ENCODE peak calls at places on chromosome 6, in seven cellular contexts. D, Z, K, H, S, I and Y are unnamed samples.

GRCh38 chr6:46626228-46626909 is 26.2 kb downstream of the CYP39A1 start:
- DNase-seq in D (peak; percentile 27), Z (peak; percentile 21), K (no peak), H (no peak), S (peak; percentile 73), I (peak; percentile 13), Y (no peak)

GRCh38 chr6:158686311-158686710 is 36.5 kb downstream of the SYTL3 start:
- DNase-seq in D (no peak), Z (no peak), K (no peak), H (no peak), S (no peak), I (no peak), Y (no peak)

GRCh38 chr6:139894271-139894670 is 519.8 kb upstream of the CITED2 start:
- DNase-seq in D (no peak), Z (no peak), K (no peak), H (no peak), S (no peak), I (no peak), Y (no peak)

GRCh38 chr6:163965426-163966348 is 551.2 kb downstream of the QKI start:
- DNase-seq in D (peak; percentile 77), Z (no peak), K (no peak), H (no peak), S (no peak), I (no peak), Y (no peak)

GRCh38 chr6:112253505-112253841 is 894 bp downstream of the LAMA4 start:
- DNase-seq in D (no peak), Z (peak; percentile 3), K (no peak), H (no peak), S (peak; percentile 42), I (peak; percentile 17), Y (no peak)

GRCh38 chr6:2480267-2480966 is 235.0 kb upstream of the GMDS start:
- DNase-seq in D (no peak), Z (no peak), K (no peak), H (no peak), S (no peak), I (no peak), Y (no peak)

GRCh38 chr6:57303931-57304681 is 13.3 kb upstream of the PRIM2 start:
- DNase-seq in D (no peak), Z (no peak), K (no peak), H (no peak), S (peak; percentile 38), I (no peak), Y (no peak)

GRCh38 chr6:7479801-7480266 is 61.6 kb upstream of the DSP start:
- DNase-seq in D (peak; percentile 6), Z (peak; percentile 95), K (peak; percentile 50), H (no peak), S (peak; percentile 87), I (no peak), Y (no peak)

DNA sequence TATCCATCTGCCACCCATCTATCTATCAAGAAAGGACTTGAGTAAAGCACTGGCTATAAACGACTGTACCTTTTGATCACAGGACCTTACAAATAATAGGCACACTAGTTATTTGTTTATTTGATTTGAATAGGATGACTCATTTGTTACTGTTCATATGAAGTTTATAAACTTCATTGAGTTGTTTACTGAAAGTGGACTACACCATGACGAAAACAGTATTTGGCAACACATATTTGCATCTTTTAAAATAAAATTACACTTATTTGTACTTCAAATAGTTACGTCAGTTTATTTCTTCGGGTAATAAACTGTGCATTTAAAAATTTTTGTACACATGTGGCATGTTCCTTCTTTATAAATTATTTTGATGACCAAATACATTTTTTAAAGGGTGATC is 133.0 kb downstream of the OGFRL1 start:
- DNase-seq in D (no peak), Z (no peak), K (no peak), H (no peak), S (no peak), I (no peak), Y (no peak)
- H3K27ac ChIP-seq in D (no peak overlapping the region), Z (no peak overlapping the region), K (peak overlapping the region; percentile 98), H (no peak overlapping the region), S (no peak overlapping the region), I (no peak overlapping the region), Y (no peak overlapping the region)

DNA sequence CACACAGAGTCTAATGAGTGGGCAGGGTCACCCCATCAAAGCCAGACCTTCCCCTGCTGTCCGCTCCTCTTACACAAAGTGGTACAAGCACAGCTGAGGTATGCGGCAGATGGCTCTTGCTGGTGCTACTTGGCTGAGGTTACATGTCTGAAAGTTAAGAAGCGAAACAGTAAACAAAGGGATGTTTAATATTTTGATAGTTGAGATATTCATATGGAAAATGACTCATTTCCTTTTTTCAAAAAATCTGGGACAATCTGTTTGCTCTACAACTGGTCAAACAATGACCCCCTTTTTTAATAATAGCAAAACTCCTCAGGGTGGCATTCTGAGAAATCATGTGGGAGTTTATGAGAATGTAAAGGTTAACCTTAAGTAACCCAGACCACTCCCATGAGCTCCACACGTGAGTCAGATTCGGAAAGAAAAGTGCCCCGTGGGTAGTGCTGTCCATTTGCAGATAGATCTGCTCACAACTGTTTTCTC is 245.3 kb downstream of the TBXT start:
- DNase-seq in D (no peak), Z (peak; percentile 7), K (no peak), H (no peak), S (peak; percentile 8), I (no peak), Y (no peak)
- H3K27ac ChIP-seq in D (no peak overlapping the region), Z (no peak overlapping the region), K (no peak overlapping the region), H (no peak overlapping the region), S (no peak overlapping the region), I (no peak overlapping the region), Y (no peak overlapping the region)

DNA sequence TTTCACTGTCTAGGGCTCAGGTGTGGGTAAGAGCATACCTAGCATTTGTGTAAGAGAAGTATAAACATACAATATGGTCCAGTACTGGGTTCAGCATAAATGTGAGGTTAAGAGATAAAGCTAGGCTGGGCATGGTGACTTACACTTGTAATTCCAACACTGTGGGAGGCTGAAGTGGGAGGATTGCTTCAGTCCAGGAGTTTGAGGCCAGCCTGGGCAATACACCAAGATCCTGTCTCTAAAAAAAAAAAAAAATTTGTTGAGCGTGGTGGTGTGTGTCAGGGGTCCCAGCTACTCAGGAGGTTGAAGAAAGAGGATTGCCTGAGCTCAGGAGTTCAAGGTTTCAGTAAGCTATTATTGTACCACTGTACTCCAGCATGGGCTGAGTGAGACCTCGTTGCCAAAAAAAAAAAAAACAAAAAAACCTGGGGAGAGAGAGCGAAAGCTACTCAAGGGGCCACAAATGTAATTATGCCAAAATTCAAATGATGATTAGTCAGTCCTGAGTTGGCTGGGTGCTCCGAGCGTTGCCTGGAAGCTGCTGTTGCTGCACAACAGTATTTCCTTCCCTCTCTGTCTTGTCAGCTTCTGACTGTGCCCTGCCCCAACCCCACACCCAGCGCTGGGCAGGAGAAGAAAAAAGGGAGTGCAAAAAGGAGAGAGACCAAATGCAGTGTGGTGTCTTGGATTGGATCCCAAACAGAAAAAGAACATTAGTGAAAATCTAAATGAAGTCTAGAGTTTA is 24.0 kb downstream of the CMTR1 start:
- DNase-seq in D (no peak), Z (peak; percentile 53), K (no peak), H (no peak), S (peak; percentile 96), I (no peak), Y (no peak)
- H3K27ac ChIP-seq in D (no peak overlapping the region), Z (peak overlapping the region; percentile 62), K (no peak overlapping the region), H (no peak overlapping the region), S (peak overlapping the region; percentile 98), I (no peak overlapping the region), Y (no peak overlapping the region)

DNA sequence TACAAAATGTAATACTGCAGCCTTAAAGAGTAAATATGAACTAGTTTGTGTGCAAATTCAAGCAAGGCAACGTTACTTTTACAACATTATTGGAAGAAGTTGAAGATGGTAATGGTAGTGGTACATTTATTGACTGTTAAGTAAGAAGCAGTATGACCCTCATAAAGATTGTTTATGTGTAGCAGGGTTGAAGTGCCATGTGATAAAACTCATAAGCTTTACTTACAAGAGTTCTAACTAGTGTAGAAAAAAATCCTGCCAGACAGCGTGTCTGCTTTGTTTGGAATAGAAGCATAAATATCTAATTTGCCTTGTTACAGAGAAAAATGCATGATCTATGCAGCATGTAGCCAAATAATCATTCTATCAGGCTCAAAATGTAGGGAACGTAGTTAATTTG is 450.8 kb upstream of the SOX4 start:
- DNase-seq in D (no peak), Z (no peak), K (no peak), H (no peak), S (no peak), I (no peak), Y (no peak)
- H3K27ac ChIP-seq in D (no peak overlapping the region), Z (no peak overlapping the region), K (no peak overlapping the region), H (no peak overlapping the region), S (no peak overlapping the region), I (no peak overlapping the region), Y (no peak overlapping the region)

GRCh38 chr6:167850792-167851191 is 24.1 kb downstream of the AFDN start:
- DNase-seq in D (no peak), Z (no peak), K (no peak), H (no peak), S (no peak), I (peak; percentile 40), Y (no peak)
- H3K27ac ChIP-seq in D (no peak overlapping the region), Z (no peak overlapping the region), K (peak overlapping the region; percentile 85), H (no peak overlapping the region), S (no peak overlapping the region), I (peak overlapping the region; percentile 66), Y (no peak overlapping the region)